ENCODE peak calls at places on chromosomes 4 and X, in five cellular contexts. G, Q, C, W and N are unnamed samples.
A peak's percentile ranks its signal among the peaks of the same experiment; 100 is the strongest.

GRCh38 chrX:19849433-19850190 is 37.8 kb downstream of the SH3KBP1 start:
- DNase-seq in Q (no peak), C (no peak), G (no peak), W (no peak), N (peak; percentile 67)

GRCh38 chrX:21885568-21885967 is 29.8 kb downstream of the YY2 start:
- DNase-seq in C (no peak), G (no peak), W (peak; percentile 1), Q (no peak), N (no peak)

GRCh38 chr4:171880136-171880535 is 66.9 kb downstream of the GALNTL6 start:
- DNase-seq in C (no peak), Q (no peak), G (no peak), W (no peak), N (no peak)

GRCh38 chrX:52280812-52281211 is 88.0 kb upstream of the XAGE2 start:
- DNase-seq in G (no peak), W (no peak), Q (no peak), C (no peak), N (no peak)

GRCh38 chr4:135354876-135355275 is 1153.3 kb upstream of the PABPC4L start:
- DNase-seq in W (no peak), Q (no peak), G (no peak), C (no peak), N (no peak)

GRCh38 chrX:153306527-153307115 is 14.9 kb downstream of the PNMA6F start:
- DNase-seq in G (no peak), W (peak; percentile 2), C (no peak), Q (no peak), N (no peak)

GRCh38 chr4:101864660-101865059 is 74.1 kb downstream of the BANK1 start:
- DNase-seq in C (no peak), G (no peak), Q (no peak), W (no peak), N (no peak)

GRCh38 chrX:373641-374471 is 12.9 kb downstream of the PPP2R3B start:
- DNase-seq in G (no peak), W (peak; percentile 83), Q (peak; percentile 77), C (peak; percentile 27), N (no peak)

GRCh38 chr4:39937683-39938268 is 39.9 kb downstream of the PDS5A start:
- DNase-seq in Q (no peak), G (no peak), W (no peak), C (no peak), N (peak; percentile 48)

GRCh38 chr4:87911252-87911774 is 64.2 kb upstream of the SPP1 start:
- DNase-seq in Q (no peak), C (peak; percentile 96), G (no peak), W (no peak), N (no peak)

GRCh38 chr4:81039351-81040174 is 9.1 kb downstream of the BMP3 start:
- DNase-seq in Q (no peak), W (peak; percentile 11), C (no peak), G (no peak), N (no peak)
- TF ChIP-seq CREB1 in Q (no peak), W (no peak), C (no peak), G (no peak), N (no peak)

GRCh38 chr4:3747582-3747906 is 18.6 kb upstream of the ADRA2C start:
- DNase-seq in Q (peak; percentile 87), W (peak; percentile 83), C (no peak), G (peak; percentile 41), N (no peak)

GRCh38 chr4:3746701-3747581 is 19.2 kb upstream of the ADRA2C start:
- DNase-seq in W (no peak), Q (no peak), G (no peak), C (no peak), N (no peak)

GRCh38 chr4:3749081-3749480 is 17.1 kb upstream of the ADRA2C start:
- DNase-seq in G (no peak), C (no peak), Q (no peak), W (no peak), N (no peak)

GRCh38 chr4:3752022-3752421 is 14.2 kb upstream of the ADRA2C start:
- DNase-seq in Q (no peak), W (no peak), C (no peak), G (no peak), N (no peak)

DNA sequence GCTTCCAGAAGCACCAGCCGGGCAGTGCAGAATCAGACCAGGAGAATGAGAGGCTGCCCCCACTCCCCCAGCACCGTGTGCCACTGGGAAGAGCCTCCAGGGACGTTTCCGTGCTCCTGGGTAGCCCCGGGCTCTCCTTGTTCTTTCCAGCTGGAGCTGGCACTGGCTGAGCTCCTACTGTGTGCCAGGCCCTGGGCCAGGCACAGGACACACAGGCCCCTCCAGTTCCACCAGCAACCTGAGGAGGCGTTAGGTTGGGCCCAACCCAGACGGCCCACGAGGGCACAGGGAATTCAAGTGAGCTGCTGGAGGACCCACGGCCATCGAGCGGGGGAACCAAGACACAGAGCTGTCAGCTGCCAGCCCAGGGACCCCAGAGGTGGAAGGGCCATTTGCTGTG is 15.9 kb upstream of the ADRA2C start:
- DNase-seq in G (no peak), W (no peak), C (no peak), Q (no peak), N (no peak)
- TF ChIP-seq CREB1 in G (no peak), W (no peak), C (no peak), Q (no peak), N (no peak)

DNA sequence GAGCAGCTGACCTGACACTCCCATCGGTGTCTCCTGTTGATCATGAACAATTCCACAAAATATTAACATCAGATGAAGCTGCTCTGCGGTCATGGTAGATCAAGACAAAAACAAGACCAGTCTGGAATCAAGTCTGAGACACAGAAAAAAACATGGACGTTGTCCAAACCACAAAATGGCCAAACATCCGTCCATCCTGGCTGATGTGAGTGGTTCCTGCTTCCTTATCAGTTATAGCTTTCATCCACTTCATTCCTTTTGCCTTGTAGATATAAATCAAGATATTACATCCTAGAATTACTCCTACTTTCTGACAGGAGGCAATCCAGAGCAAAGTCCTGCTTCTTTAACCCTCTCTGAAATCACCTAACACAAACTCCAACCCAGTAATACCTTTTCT is 28.8 kb upstream of the PCSK1N start:
- DNase-seq in W (no peak), C (peak; percentile 1), Q (no peak), G (peak; percentile 8), N (no peak)
- TF ChIP-seq CREB1 in W (no peak), C (no peak), Q (no peak), G (no peak), N (no peak)

GRCh38 chr4:76666940-76667532 is 230.9 kb downstream of the SOWAHB start:
- DNase-seq in W (no peak), C (no peak), G (no peak), Q (no peak), N (no peak)

GRCh38 chr4:76665721-76666120 is 230.7 kb downstream of the SHROOM3 start:
- DNase-seq in C (no peak), Q (no peak), W (no peak), G (no peak), N (no peak)

GRCh38 chr4:76670631-76671030 is 227.3 kb downstream of the SOWAHB start:
- DNase-seq in G (no peak), Q (no peak), W (no peak), C (no peak), N (no peak)

GRCh38 chr4:76663794-76664193 is 228.8 kb downstream of the SHROOM3 start:
- DNase-seq in G (no peak), W (no peak), C (no peak), Q (no peak), N (no peak)

GRCh38 chr4:76665139-76665538 is 230.1 kb downstream of the SHROOM3 start:
- DNase-seq in Q (no peak), W (no peak), C (no peak), G (no peak), N (no peak)
- TF ChIP-seq CREB1 in Q (no peak), W (no peak), C (no peak), G (no peak), N (no peak)

GRCh38 chrX:130111220-130111934 is 1.1 kb upstream of the ELF4 start:
- DNase-seq in Q (no peak), C (no peak), G (peak; percentile 35), W (peak; percentile 17), N (no peak)
- TF ChIP-seq CREB1 in Q (no peak), C (no peak), G (no peak), W (no peak), N (no peak)

GRCh38 chrX:143648705-143649104 is 12.8 kb upstream of the SLITRK4 start:
- DNase-seq in C (no peak), Q (no peak), W (peak; percentile 56), G (no peak), N (no peak)
- TF ChIP-seq CREB1 in C (no peak), Q (no peak), W (no peak), G (no peak), N (no peak)

GRCh38 chr4:113407409-113407808 is 354.1 kb downstream of the CAMK2D start:
- DNase-seq in C (no peak), Q (peak; percentile 40), G (no peak), W (peak; percentile 65), N (no peak)
- TF ChIP-seq CREB1 in C (no peak), Q (no peak), G (no peak), W (no peak), N (no peak)

GRCh38 chrX:150201391-150201790 is 161.7 kb upstream of the MAMLD1 start:
- DNase-seq in G (no peak), Q (no peak), W (no peak), C (no peak), N (no peak)

GRCh38 chrX:150200361-150200760 is 162.8 kb upstream of the MAMLD1 start:
- DNase-seq in W (no peak), G (no peak), Q (no peak), C (no peak), N (no peak)

GRCh38 chrX:150201841-150202240 is 161.3 kb upstream of the MAMLD1 start:
- DNase-seq in W (no peak), Q (no peak), G (no peak), C (no peak), N (no peak)

GRCh38 chrX:150199803-150200202 is 163.3 kb upstream of the MAMLD1 start:
- DNase-seq in C (no peak), Q (no peak), W (no peak), G (no peak), N (no peak)

GRCh38 chrX:150200820-150201287 is 162.3 kb upstream of the MAMLD1 start:
- DNase-seq in C (peak; percentile 54), Q (no peak), W (no peak), G (peak; percentile 20), N (peak; percentile 54)
- TF ChIP-seq CREB1 in C (no peak), Q (no peak), W (no peak), G (no peak), N (peak; percentile 77)